ENCODE peak calls at places on chromosomes 1 and 21, in five cellular contexts. One of them, this sample, is unnamed.
A peak's percentile ranks its signal among the peaks of the same experiment; 100 is the strongest.

GRCh38 chr1:22689505-22689904 is 21.1 kb upstream of the EPHB2 start:
- DNase-seq in right lobe of liver: no peak
- DNase-seq in thoracic aorta: no peak
- DNase-seq in astrocyte: peak; percentile 93
- DNase-seq in colonic mucosa: no peak
- DNase-seq in this sample: peak; percentile 72

GRCh38 chr1:114040273-114041043 is 61.2 kb downstream of the OLFML3 start:
- DNase-seq in right lobe of liver: no peak
- DNase-seq in thoracic aorta: no peak
- DNase-seq in astrocyte: peak; percentile 29
- DNase-seq in colonic mucosa: no peak
- DNase-seq in this sample: peak; percentile 11

GRCh38 chr1:66758247-66758755 is 6.0 kb downstream of the DYNLT5 start:
- DNase-seq in right lobe of liver: no peak
- DNase-seq in thoracic aorta: no peak
- DNase-seq in astrocyte: no peak
- DNase-seq in colonic mucosa: no peak
- DNase-seq in this sample: peak; percentile 12

GRCh38 chr1:214727274-214727673 is 124.3 kb downstream of the CENPF start:
- DNase-seq in right lobe of liver: no peak
- DNase-seq in thoracic aorta: no peak
- DNase-seq in astrocyte: no peak
- DNase-seq in colonic mucosa: no peak
- DNase-seq in this sample: no peak

GRCh38 chr1:234595899-234596298 is 14.1 kb downstream of the IRF2BP2 start:
- DNase-seq in right lobe of liver: no peak
- DNase-seq in thoracic aorta: no peak
- DNase-seq in astrocyte: no peak
- DNase-seq in colonic mucosa: no peak
- DNase-seq in this sample: no peak

GRCh38 chr1:8807004-8807403 is 10.4 kb downstream of the RERE start:
- DNase-seq in right lobe of liver: no peak
- DNase-seq in thoracic aorta: no peak
- DNase-seq in astrocyte: no peak
- DNase-seq in colonic mucosa: no peak
- DNase-seq in this sample: no peak

GRCh38 chr1:17955302-17956285 is 152.0 kb upstream of the IGSF21 start:
- DNase-seq in right lobe of liver: no peak
- DNase-seq in thoracic aorta: no peak
- DNase-seq in astrocyte: no peak
- DNase-seq in colonic mucosa: no peak
- DNase-seq in this sample: no peak

GRCh38 chr1:180213401-180214177 is 16.5 kb upstream of the LHX4 start:
- DNase-seq in right lobe of liver: no peak
- DNase-seq in thoracic aorta: no peak
- DNase-seq in astrocyte: no peak
- DNase-seq in colonic mucosa: no peak
- DNase-seq in this sample: no peak

GRCh38 chr1:22794691-22795090 is 84.1 kb downstream of the EPHB2 start:
- DNase-seq in right lobe of liver: no peak
- DNase-seq in thoracic aorta: no peak
- DNase-seq in astrocyte: no peak
- DNase-seq in colonic mucosa: peak; percentile 78
- DNase-seq in this sample: no peak

GRCh38 chr1:2277741-2278488 is 49.8 kb downstream of the SKI start:
- DNase-seq in right lobe of liver: peak; percentile 31
- DNase-seq in thoracic aorta: no peak
- DNase-seq in astrocyte: no peak
- DNase-seq in colonic mucosa: no peak
- DNase-seq in this sample: no peak

GRCh38 chr1:16013220-16013907 is 4.5 kb downstream of the HSPB7 start:
- DNase-seq in right lobe of liver: peak; percentile 55
- DNase-seq in thoracic aorta: peak; percentile 57
- DNase-seq in astrocyte: peak; percentile 77
- DNase-seq in colonic mucosa: peak; percentile 63
- DNase-seq in this sample: peak; percentile 65

GRCh38 chr21:29793712-29794111 is 146.1 kb downstream of the GRIK1 start:
- DNase-seq in right lobe of liver: no peak
- DNase-seq in thoracic aorta: no peak
- DNase-seq in astrocyte: no peak
- DNase-seq in colonic mucosa: no peak
- DNase-seq in this sample: no peak

GRCh38 chr1:224213438-224214119 is 30.5 kb downstream of the DEGS1 start:
- DNase-seq in right lobe of liver: no peak
- DNase-seq in thoracic aorta: no peak
- DNase-seq in astrocyte: no peak
- DNase-seq in colonic mucosa: peak; percentile 72
- DNase-seq in this sample: no peak

GRCh38 chr1:30409476-30410152 is 313.8 kb downstream of the MATN1 start:
- DNase-seq in right lobe of liver: no peak
- DNase-seq in thoracic aorta: no peak
- DNase-seq in astrocyte: peak; percentile 19
- DNase-seq in colonic mucosa: peak; percentile 6
- DNase-seq in this sample: no peak

GRCh38 chr1:84750110-84750509 is 59.8 kb upstream of the SSX2IP start:
- DNase-seq in right lobe of liver: no peak
- DNase-seq in thoracic aorta: no peak
- DNase-seq in astrocyte: no peak
- DNase-seq in colonic mucosa: no peak
- DNase-seq in this sample: no peak

GRCh38 chr1:10338047-10338446 is 60.8 kb upstream of the PGD start:
- DNase-seq in right lobe of liver: peak; percentile 35
- DNase-seq in thoracic aorta: no peak
- DNase-seq in astrocyte: peak; percentile 22
- DNase-seq in colonic mucosa: peak; percentile 38
- DNase-seq in this sample: peak; percentile 60

GRCh38 chr1:205313681-205314308 is 7.8 kb downstream of the NUAK2 start:
- DNase-seq in right lobe of liver: peak; percentile 43
- DNase-seq in thoracic aorta: no peak
- DNase-seq in astrocyte: peak; percentile 87
- DNase-seq in colonic mucosa: peak; percentile 57
- DNase-seq in this sample: peak; percentile 84

GRCh38 chr1:156504062-156504813 is 3.7 kb upstream of the MEF2D start:
- DNase-seq in right lobe of liver: no peak
- DNase-seq in thoracic aorta: no peak
- DNase-seq in astrocyte: no peak
- DNase-seq in colonic mucosa: no peak
- DNase-seq in this sample: peak; percentile 27

GRCh38 chr1:116769561-116769977 is 15.3 kb downstream of the CD2 start:
- DNase-seq in right lobe of liver: no peak
- DNase-seq in thoracic aorta: no peak
- DNase-seq in astrocyte: peak; percentile 74
- DNase-seq in colonic mucosa: no peak
- DNase-seq in this sample: peak; percentile 42

GRCh38 chr1:58546520-58547308 is at the start of gene OMA1:
- DNase-seq in right lobe of liver: peak; percentile 98
- DNase-seq in thoracic aorta: peak; percentile 92
- DNase-seq in astrocyte: peak; percentile 93
- DNase-seq in colonic mucosa: peak; percentile 97
- DNase-seq in this sample: peak; percentile 98

GRCh38 chr21:19049567-19049966 is 646.0 kb upstream of the TMPRSS15 start:
- DNase-seq in right lobe of liver: no peak
- DNase-seq in thoracic aorta: no peak
- DNase-seq in astrocyte: no peak
- DNase-seq in colonic mucosa: peak; percentile 22
- DNase-seq in this sample: no peak

GRCh38 chr1:32878183-32878582 is 7.5 kb upstream of the FNDC5 start:
- DNase-seq in right lobe of liver: no peak
- DNase-seq in thoracic aorta: no peak
- DNase-seq in astrocyte: no peak
- DNase-seq in colonic mucosa: no peak
- DNase-seq in this sample: peak; percentile 50

GRCh38 chr1:93033029-93033428 is 46.1 kb upstream of the MTF2 start:
- DNase-seq in right lobe of liver: no peak
- DNase-seq in thoracic aorta: no peak
- DNase-seq in astrocyte: no peak
- DNase-seq in colonic mucosa: no peak
- DNase-seq in this sample: peak; percentile 66

GRCh38 chr1:245183429-245183828 is 28.6 kb downstream of the KIF26B start:
- DNase-seq in right lobe of liver: no peak
- DNase-seq in thoracic aorta: no peak
- DNase-seq in astrocyte: no peak
- DNase-seq in colonic mucosa: no peak
- DNase-seq in this sample: peak; percentile 16

GRCh38 chr1:211829343-211830054 is 1.1 kb downstream of the LPGAT1 start:
- DNase-seq in right lobe of liver: peak; percentile 72
- DNase-seq in thoracic aorta: no peak
- DNase-seq in astrocyte: peak; percentile 10
- DNase-seq in colonic mucosa: peak; percentile 43
- DNase-seq in this sample: peak; percentile 17

GRCh38 chr1:244012232-244012631 is 38.9 kb upstream of the ZBTB18 start:
- DNase-seq in right lobe of liver: peak; percentile 28
- DNase-seq in thoracic aorta: no peak
- DNase-seq in astrocyte: peak; percentile 84
- DNase-seq in colonic mucosa: no peak
- DNase-seq in this sample: peak; percentile 80

GRCh38 chr1:4549933-4550332 is 104.5 kb upstream of the AJAP1 start:
- DNase-seq in right lobe of liver: no peak
- DNase-seq in thoracic aorta: no peak
- DNase-seq in astrocyte: no peak
- DNase-seq in colonic mucosa: no peak
- DNase-seq in this sample: no peak

GRCh38 chr1:69410457-69410850 is 157.3 kb upstream of the LRRC7 start:
- DNase-seq in right lobe of liver: no peak
- DNase-seq in thoracic aorta: no peak
- DNase-seq in astrocyte: no peak
- DNase-seq in colonic mucosa: no peak
- DNase-seq in this sample: no peak

GRCh38 chr1:69409731-69410456 is 157.8 kb upstream of the LRRC7 start:
- DNase-seq in right lobe of liver: no peak
- DNase-seq in thoracic aorta: no peak
- DNase-seq in astrocyte: no peak
- DNase-seq in colonic mucosa: no peak
- DNase-seq in this sample: no peak

GRCh38 chr1:69414574-69414973 is 153.1 kb upstream of the LRRC7 start:
- DNase-seq in right lobe of liver: no peak
- DNase-seq in thoracic aorta: no peak
- DNase-seq in astrocyte: no peak
- DNase-seq in colonic mucosa: no peak
- DNase-seq in this sample: no peak

GRCh38 chr1:69413129-69413528 is 154.6 kb upstream of the LRRC7 start:
- DNase-seq in right lobe of liver: no peak
- DNase-seq in thoracic aorta: no peak
- DNase-seq in astrocyte: no peak
- DNase-seq in colonic mucosa: no peak
- DNase-seq in this sample: no peak

GRCh38 chr1:69410893-69411292 is 156.8 kb upstream of the LRRC7 start:
- DNase-seq in right lobe of liver: no peak
- DNase-seq in thoracic aorta: no peak
- DNase-seq in astrocyte: no peak
- DNase-seq in colonic mucosa: no peak
- DNase-seq in this sample: no peak
- H3K4me3 ChIP-seq in right lobe of liver: no peak overlapping the region
- H3K4me3 ChIP-seq in thoracic aorta: no peak overlapping the region
- H3K4me3 ChIP-seq in astrocyte: no peak overlapping the region
- H3K4me3 ChIP-seq in colonic mucosa: no peak overlapping the region
- H3K4me3 ChIP-seq in this sample: no peak overlapping the region

GRCh38 chr1:241997401-241997800 is 1.5 kb downstream of the MAP1LC3C start:
- DNase-seq in right lobe of liver: no peak
- DNase-seq in thoracic aorta: no peak
- DNase-seq in astrocyte: no peak
- DNase-seq in colonic mucosa: no peak
- DNase-seq in this sample: no peak

GRCh38 chr1:242002072-242002471 is 3.2 kb upstream of the MAP1LC3C start:
- DNase-seq in right lobe of liver: no peak
- DNase-seq in thoracic aorta: no peak
- DNase-seq in astrocyte: peak; percentile 26
- DNase-seq in colonic mucosa: no peak
- DNase-seq in this sample: no peak

GRCh38 chr1:242002528-242002927 is 3.6 kb upstream of the MAP1LC3C start:
- DNase-seq in right lobe of liver: no peak
- DNase-seq in thoracic aorta: no peak
- DNase-seq in astrocyte: no peak
- DNase-seq in colonic mucosa: no peak
- DNase-seq in this sample: no peak

GRCh38 chr1:241998950-241999495 is at the start of gene MAP1LC3C:
- DNase-seq in right lobe of liver: no peak
- DNase-seq in thoracic aorta: no peak
- DNase-seq in astrocyte: no peak
- DNase-seq in colonic mucosa: no peak
- DNase-seq in this sample: no peak

GRCh38 chr1:241998412-241998921 is 431 bp downstream of the MAP1LC3C start:
- DNase-seq in right lobe of liver: peak; percentile 62
- DNase-seq in thoracic aorta: peak; percentile 2
- DNase-seq in astrocyte: peak; percentile 82
- DNase-seq in colonic mucosa: peak; percentile 88
- DNase-seq in this sample: peak; percentile 71
- TF ChIP-seq CTCF in right lobe of liver: peak; percentile 73
- TF ChIP-seq CTCF in thoracic aorta: peak; percentile 18
- TF ChIP-seq CTCF in astrocyte: peak; percentile 71
- TF ChIP-seq CTCF in colonic mucosa: peak; percentile 53
- TF ChIP-seq CTCF in this sample: peak; percentile 69

GRCh38 chr1:46467183-46467504 is 22.5 kb upstream of the DMBX1 start:
- DNase-seq in right lobe of liver: no peak
- DNase-seq in thoracic aorta: no peak
- DNase-seq in astrocyte: no peak
- DNase-seq in colonic mucosa: no peak
- DNase-seq in this sample: no peak
- H3K4me3 ChIP-seq in right lobe of liver: no peak overlapping the region
- H3K4me3 ChIP-seq in thoracic aorta: peak overlapping the region; percentile 93
- H3K4me3 ChIP-seq in astrocyte: peak overlapping the region; percentile 56
- H3K4me3 ChIP-seq in colonic mucosa: no peak overlapping the region
- H3K4me3 ChIP-seq in this sample: no peak overlapping the region

DNA sequence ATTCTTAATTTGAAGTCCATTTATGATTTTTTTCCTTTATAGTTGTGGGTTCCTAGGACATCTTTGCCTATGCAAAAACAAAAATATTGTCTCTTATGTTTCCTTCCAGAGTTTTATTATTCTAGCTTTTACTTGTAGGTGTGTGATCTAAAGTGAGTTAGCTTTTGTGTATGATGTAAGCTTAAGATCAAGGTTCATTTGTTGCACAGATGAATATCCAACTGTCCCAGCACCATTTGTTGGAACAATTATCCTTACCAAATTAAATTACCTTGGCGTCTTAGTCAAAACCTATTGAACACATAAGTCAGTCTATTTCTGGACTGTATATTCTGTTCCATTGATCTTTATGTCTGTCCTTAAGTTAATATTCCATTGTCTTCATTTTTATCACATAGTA is 337.6 kb downstream of the ZP4 start:
- DNase-seq in right lobe of liver: no peak
- DNase-seq in thoracic aorta: no peak
- DNase-seq in astrocyte: no peak
- DNase-seq in colonic mucosa: no peak
- DNase-seq in this sample: no peak
- TF ChIP-seq CTCF in right lobe of liver: no peak
- TF ChIP-seq CTCF in thoracic aorta: no peak
- TF ChIP-seq CTCF in astrocyte: no peak
- TF ChIP-seq CTCF in colonic mucosa: no peak
- TF ChIP-seq CTCF in this sample: no peak

This sample was measured in fibroblast of pulmonary artery.